ENCODE peak calls at places on chromosome 12, in ten cellular contexts. H is IMR-90, F is body of pancreas, R is NCI-H748 treated with DMSO at 0.1 percent for 48 hours, P is RWPE1, G is fibroblast of the aortic adventitia, Q is T-helper 17 cell, D is M059J, W is RCC 7860, A is fibroblast of the conjunctiva. X is an unnamed sample.

GRCh38 chr12:122090759-122091535 is 12.4 kb downstream of the MLXIP start:
- DNase-seq in H (peak; percentile 99), F (peak; percentile 32), R (no peak), P (no peak), G (peak; percentile 99), Q (no peak), D (peak; percentile 49), W (no peak), A (peak; percentile 50), X (no peak)

GRCh38 chr12:89185889-89186288 is 166.4 kb downstream of the DUSP6 start:
- DNase-seq in H (peak; percentile 23), F (no peak), R (no peak), P (no peak), G (peak; percentile 16), Q (no peak), D (no peak), W (no peak), A (no peak), X (no peak)

GRCh38 chr12:80598004-80598606 is 109.3 kb upstream of the MYF6 start:
- DNase-seq in H (peak; percentile 83), F (peak; percentile 23), R (no peak), P (peak; percentile 52), G (peak; percentile 86), Q (no peak), D (peak; percentile 78), W (peak; percentile 31), A (peak; percentile 80), X (no peak)

GRCh38 chr12:27682534-27682933 is 13.7 kb upstream of the REP15 start:
- DNase-seq in H (peak; percentile 70), F (no peak), R (no peak), P (no peak), G (no peak), Q (no peak), D (no peak), W (no peak), A (no peak), X (no peak)

GRCh38 chr12:129186952-129187351 is 333.7 kb downstream of the GLT1D1 start:
- DNase-seq in H (no peak), F (no peak), R (peak; percentile 49), P (no peak), G (no peak), Q (no peak), D (no peak), W (no peak), A (no peak), X (no peak)

GRCh38 chr12:1360812-1361211 is 233.6 kb downstream of the FBXL14 start:
- DNase-seq in H (peak; percentile 91), F (no peak), R (no peak), P (no peak), G (peak; percentile 58), Q (no peak), D (peak; percentile 79), W (peak; percentile 52), A (no peak), X (no peak)

GRCh38 chr12:46382974-46383653 is 10.5 kb upstream of the SLC38A2 start:
- DNase-seq in H (peak; percentile 97), F (peak; percentile 97), R (peak; percentile 84), P (peak; percentile 88), G (peak; percentile 97), Q (peak; percentile 90), D (peak; percentile 96), W (peak; percentile 90), A (peak; percentile 95), X (peak; percentile 96)

GRCh38 chr12:26800347-26800746 is 32.6 kb downstream of the ITPR2 start:
- DNase-seq in H (no peak), F (no peak), R (no peak), P (no peak), G (no peak), Q (no peak), D (no peak), W (no peak), A (no peak), X (no peak)

GRCh38 chr12:2094597-2094996 is 41.8 kb downstream of the CACNA1C start:
- DNase-seq in H (peak; percentile 30), F (no peak), R (no peak), P (no peak), G (no peak), Q (no peak), D (peak; percentile 33), W (no peak), A (no peak), X (no peak)

GRCh38 chr12:39199371-39199770 is 243.5 kb downstream of the KIF21A start:
- DNase-seq in H (no peak), F (peak; percentile 15), R (no peak), P (no peak), G (no peak), Q (no peak), D (peak; percentile 9), W (no peak), A (no peak), X (no peak)

GRCh38 chr12:119179335-119180021 is 747 bp downstream of the HSPB8 start:
- DNase-seq in H (peak; percentile 70), F (peak; percentile 64), R (no peak), P (peak; percentile 30), G (peak; percentile 68), Q (no peak), D (peak; percentile 89), W (peak; percentile 92), A (no peak), X (no peak)

GRCh38 chr12:112381421-112381897 is 772 bp downstream of the HECTD4 start:
- DNase-seq in H (no peak), F (peak; percentile 24), R (peak; percentile 10), P (peak; percentile 20), G (no peak), Q (peak; percentile 31), D (peak; percentile 57), W (no peak), A (no peak), X (no peak)

GRCh38 chr12:12212769-12213168 is 54.1 kb downstream of the LRP6 start:
- DNase-seq in H (no peak), F (peak; percentile 62), R (no peak), P (peak; percentile 4), G (no peak), Q (no peak), D (no peak), W (no peak), A (no peak), X (no peak)

GRCh38 chr12:53596920-53597363 is 29.2 kb downstream of the ATF7 start:
- DNase-seq in H (peak; percentile 59), F (no peak), R (no peak), P (no peak), G (peak; percentile 61), Q (no peak), D (peak; percentile 45), W (no peak), A (peak; percentile 40), X (no peak)

GRCh38 chr12:130497991-130498390 is 160.3 kb downstream of the PIWIL1 start:
- DNase-seq in H (no peak), F (no peak), R (no peak), P (no peak), G (no peak), Q (no peak), D (no peak), W (no peak), A (no peak), X (no peak)

GRCh38 chr12:109695961-109696461 is 17.6 kb upstream of the FAM222A start:
- DNase-seq in H (no peak), F (no peak), R (no peak), P (no peak), G (no peak), Q (no peak), D (peak; percentile 36), W (no peak), A (no peak), X (no peak)

GRCh38 chr12:22287056-22287455 is 47.5 kb downstream of the ST8SIA1 start:
- DNase-seq in H (no peak), F (no peak), R (no peak), P (no peak), G (no peak), Q (no peak), D (no peak), W (peak; percentile 58), A (no peak), X (no peak)

X was measured in hippocampal formation.